ENCODE peak calls at places on chromosomes 4 and X, in five cellular contexts. D, V, Z, J and G are unnamed samples.

GRCh38 chr4:4610672-4611071 is 68.8 kb upstream of the STX18 start:
- DNase-seq in D (no peak), V (no peak), Z (no peak), J (no peak), G (no peak)

GRCh38 chr4:169846396-169846795 is 88.7 kb upstream of the HPF1 start:
- DNase-seq in D (no peak), V (no peak), Z (no peak), J (no peak), G (no peak)

GRCh38 chrX:150767475-150768131 is 74.4 kb downstream of the MTMR1 start:
- DNase-seq in D (no peak), V (peak; percentile 73), Z (no peak), J (peak; percentile 18), G (peak; percentile 6)

GRCh38 chr4:107577743-107578142 is 142.3 kb downstream of the PAPSS1 start:
- DNase-seq in D (no peak), V (no peak), Z (no peak), J (no peak), G (no peak)

GRCh38 chrX:111854778-111855490 is 21.0 kb upstream of the TRPC5OS start:
- DNase-seq in D (no peak), V (peak; percentile 11), Z (no peak), J (peak; percentile 45), G (peak; percentile 9)

GRCh38 chrX:153387345-153387744 is 13.8 kb downstream of the PNMA6E start:
- DNase-seq in D (no peak), V (no peak), Z (no peak), J (no peak), G (no peak)

GRCh38 chr4:4420421-4420820 is 33.5 kb downstream of the NSG1 start:
- DNase-seq in D (no peak), V (no peak), Z (no peak), J (no peak), G (no peak)

GRCh38 chrX:12002876-12003275 is 135.4 kb upstream of the FRMPD4 start:
- DNase-seq in D (no peak), V (no peak), Z (no peak), J (no peak), G (no peak)

GRCh38 chr4:184039963-184040383 is 134.9 kb downstream of the STOX2 start:
- DNase-seq in D (peak; percentile 27), V (no peak), Z (no peak), J (no peak), G (no peak)

GRCh38 chr4:24889991-24890390 is 22.9 kb downstream of the CCDC149 start:
- DNase-seq in D (no peak), V (no peak), Z (no peak), J (no peak), G (no peak)

GRCh38 chr4:182662551-182662950 is 254.6 kb downstream of the DCTD start:
- DNase-seq in D (no peak), V (no peak), Z (no peak), J (no peak), G (no peak)

GRCh38 chr4:11722218-11722617 is 293.5 kb upstream of the HS3ST1 start:
- DNase-seq in D (no peak), V (no peak), Z (no peak), J (peak; percentile 47), G (no peak)

GRCh38 chr4:21802406-21802805 is 146.2 kb downstream of the KCNIP4 start:
- DNase-seq in D (no peak), V (peak; percentile 22), Z (no peak), J (no peak), G (peak; percentile 12)

GRCh38 chr4:186104895-186105720 is 604 bp downstream of the FAM149A start:
- DNase-seq in D (peak; percentile 38), V (peak; percentile 16), Z (no peak), J (peak; percentile 58), G (peak; percentile 7)

GRCh38 chr4:23114538-23114937 is 421.8 kb downstream of the GBA3 start:
- DNase-seq in D (no peak), V (no peak), Z (no peak), J (no peak), G (no peak)

GRCh38 chr4:1366371-1367229 is 19.6 kb downstream of the UVSSA start:
- DNase-seq in D (no peak), V (no peak), Z (no peak), J (no peak), G (no peak)

GRCh38 chr4:87839309-87839946 is 6.7 kb downstream of the MEPE start:
- DNase-seq in D (peak; percentile 31), V (peak; percentile 62), Z (peak; percentile 68), J (peak; percentile 51), G (peak; percentile 40)

GRCh38 chrX:111467896-111468295 is 43.5 kb upstream of the SERTM2 start:
- DNase-seq in D (no peak), V (no peak), Z (no peak), J (peak; percentile 7), G (no peak)